ENCODE peak calls at places on chromosomes 11 and 22, in four cellular contexts. E is PC-9, D is tibial nerve, U is dorsolateral prefrontal cortex. G is an unnamed sample.

GRCh38 chr11:93480756-93481155 is 62.4 kb downstream of the SMCO4 start:
- DNase-seq in E (no peak), U (no peak), D (no peak), G (no peak)

GRCh38 chr22:35315855-35316745 is 16.4 kb downstream of the TOM1 start:
- DNase-seq in U (no peak), E (no peak), D (peak; percentile 0), G (no peak)

GRCh38 chr22:19478086-19478392 is 954 bp downstream of the UFD1 start:
- DNase-seq in E (no peak), U (no peak), D (no peak), G (no peak)

GRCh38 chr11:70732493-70733206 is 334.3 kb downstream of the CTTN start:
- DNase-seq in D (no peak), U (no peak), E (no peak), G (no peak)

GRCh38 chr22:26711205-26711958 is 54.0 kb downstream of the MIAT start:
- DNase-seq in D (no peak), E (no peak), U (no peak), G (no peak)

GRCh38 chr22:30926706-30927105 is 41.9 kb downstream of the MORC2 start:
- DNase-seq in D (no peak), E (no peak), U (no peak), G (no peak)

GRCh38 chr11:1310772-1311468 is 1.5 kb upstream of the TOLLIP start:
- DNase-seq in U (no peak), E (no peak), D (no peak), G (no peak)

GRCh38 chr11:68767672-68768071 is 16.4 kb upstream of the TESMIN start:
- DNase-seq in D (no peak), U (no peak), E (no peak), G (no peak)

GRCh38 chr11:71395010-71395560 is 53.1 kb downstream of the DHCR7 start:
- DNase-seq in D (no peak), U (no peak), E (no peak), G (no peak)

GRCh38 chr22:43127166-43127908 is 15.9 kb downstream of the MCAT start:
- DNase-seq in U (no peak), D (no peak), E (peak; percentile 95), G (peak; percentile 73)

GRCh38 chr11:114604179-114604813 is 8.7 kb upstream of the NXPE4 start:
- DNase-seq in E (no peak), D (no peak), U (no peak), G (no peak)
- H3K4me3 ChIP-seq in E (no peak overlapping the region), D (no peak overlapping the region), U (no peak overlapping the region), G (no peak overlapping the region)

DNA sequence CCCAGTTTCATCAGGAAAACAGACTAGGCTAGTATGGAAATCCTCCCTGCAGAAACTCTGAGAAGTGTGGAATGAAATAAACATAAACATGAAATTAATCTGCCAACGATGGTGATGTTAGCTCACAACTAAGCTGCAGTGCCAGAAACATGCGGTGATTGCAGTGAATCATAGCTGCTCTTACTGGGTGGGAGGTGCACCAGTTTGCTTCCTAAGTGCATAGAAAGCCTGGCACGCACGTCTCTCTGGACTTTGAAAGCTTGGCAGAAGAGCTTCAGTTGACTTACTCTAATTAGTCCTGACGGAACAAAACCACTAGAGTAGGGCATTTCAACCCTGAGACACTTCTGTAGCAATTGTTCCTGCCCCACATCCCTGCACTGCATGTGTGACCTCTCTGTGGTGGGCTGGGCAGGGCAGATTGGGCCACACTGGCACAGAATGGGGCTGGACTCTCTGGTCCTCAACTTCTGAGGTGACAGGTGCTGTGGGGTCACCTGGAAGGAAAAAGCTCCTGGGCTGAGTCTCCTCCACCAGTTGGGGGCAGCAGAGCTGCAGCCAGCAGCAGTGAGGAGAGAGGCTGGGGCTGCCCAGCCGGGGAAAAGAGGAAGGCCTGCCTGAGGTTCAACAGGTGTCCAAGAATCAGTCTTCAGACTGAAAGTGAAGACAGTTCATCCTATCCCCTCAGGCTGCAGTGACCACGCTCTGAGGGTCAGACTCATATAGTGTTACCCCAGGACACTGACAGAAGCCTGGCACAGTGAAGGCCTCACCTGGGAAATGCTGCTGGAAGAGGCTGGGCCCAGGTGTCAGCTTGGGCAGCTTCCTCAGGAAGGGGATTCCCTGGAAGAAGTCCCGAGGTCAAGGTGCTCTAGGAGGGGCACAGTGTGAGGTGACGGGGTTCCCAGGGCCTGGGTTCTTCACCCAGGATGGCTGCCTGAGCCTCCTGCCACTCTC is 40.5 kb downstream of the GGTLC2 start:
- DNase-seq in D (no peak), E (no peak), U (no peak), G (no peak)
- H3K4me3 ChIP-seq in D (no peak overlapping the region), E (no peak overlapping the region), U (no peak overlapping the region), G (no peak overlapping the region)

GRCh38 chr11:130163346-130164220 is 4.0 kb downstream of the ST14 start:
- DNase-seq in D (no peak), E (peak; percentile 51), U (no peak), G (no peak)
- H3K4me3 ChIP-seq in D (no peak overlapping the region), E (no peak overlapping the region), U (no peak overlapping the region), G (no peak overlapping the region)

GRCh38 chr11:86952933-86953637 is 2.1 kb downstream of the FZD4 start:
- DNase-seq in U (no peak), D (no peak), E (no peak), G (no peak)
- H3K4me3 ChIP-seq in U (peak overlapping the region; percentile 86), D (peak overlapping the region; percentile 76), E (no peak overlapping the region), G (no peak overlapping the region)

DNA sequence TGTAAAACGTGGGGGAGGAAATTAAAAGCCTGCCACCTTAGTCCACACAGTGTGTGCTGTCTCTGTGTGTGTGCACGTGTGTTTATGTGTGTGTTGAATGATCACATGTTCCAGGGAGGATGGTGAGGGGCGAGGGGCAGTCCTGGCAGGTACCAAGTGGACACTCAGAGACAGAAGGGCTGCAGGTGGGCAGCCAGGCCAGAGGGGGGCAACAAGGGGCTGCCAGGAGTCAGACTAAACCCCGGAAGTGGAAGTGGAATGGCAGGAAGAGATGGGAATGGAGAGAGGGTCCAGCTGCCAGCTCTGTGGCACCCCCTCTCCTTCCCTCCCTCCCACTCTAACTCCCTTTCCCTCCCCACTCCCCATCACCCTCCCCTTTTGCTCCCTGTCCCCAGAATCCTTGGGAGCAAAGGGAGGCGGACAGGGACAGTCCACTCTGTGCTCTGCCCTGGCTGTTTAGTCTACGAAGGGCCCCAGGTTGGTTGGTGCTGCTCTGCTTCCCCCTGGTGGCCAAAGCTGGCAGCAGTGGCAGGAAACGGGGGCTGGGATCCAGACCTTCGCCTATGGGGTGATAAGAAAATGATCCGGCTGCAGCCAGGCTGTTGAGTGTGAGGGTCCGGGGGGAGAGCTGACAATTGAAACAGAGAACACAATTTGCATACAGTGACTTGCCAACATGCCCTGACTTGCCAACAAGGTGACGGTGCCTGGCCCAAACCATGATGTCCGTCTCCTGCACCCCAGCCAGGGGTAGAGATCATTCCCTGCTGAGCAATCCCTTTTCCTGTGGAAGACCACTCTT is 24.4 kb downstream of the P2RY2 start:
- DNase-seq in D (peak; percentile 53), E (no peak), U (peak; percentile 78), G (no peak)
- H3K4me3 ChIP-seq in D (no peak overlapping the region), E (no peak overlapping the region), U (peak overlapping the region; percentile 47), G (no peak overlapping the region)

GRCh38 chr22:37456351-37456750 is 29.1 kb upstream of the ELFN2 start:
- DNase-seq in D (no peak), U (no peak), E (no peak), G (no peak)

GRCh38 chr22:37455896-37456295 is 28.6 kb upstream of the ELFN2 start:
- DNase-seq in E (no peak), U (no peak), D (no peak), G (no peak)

GRCh38 chr22:37457093-37457893 is 28.9 kb downstream of the MFNG start:
- DNase-seq in E (peak; percentile 61), U (peak; percentile 79), D (peak; percentile 54), G (peak; percentile 57)

GRCh38 chr22:37453696-37454095 is 26.4 kb upstream of the ELFN2 start:
- DNase-seq in U (no peak), E (no peak), D (no peak), G (no peak)

GRCh38 chr22:37454857-37455686 is 27.8 kb upstream of the ELFN2 start:
- DNase-seq in E (peak; percentile 99), U (no peak), D (no peak), G (peak; percentile 25)
- H3K4me3 ChIP-seq in E (peak overlapping the region; percentile 15), U (no peak overlapping the region), D (no peak overlapping the region), G (no peak overlapping the region)

GRCh38 chr22:18024956-18025720 is 777 bp upstream of the MICAL3 start:
- DNase-seq in U (no peak), E (no peak), D (no peak), G (no peak)
- H3K4me3 ChIP-seq in U (peak overlapping the region; percentile 90), E (peak overlapping the region; percentile 71), D (peak overlapping the region; percentile 58), G (peak overlapping the region; percentile 71)

GRCh38 chr11:77999446-77999845 is 5.0 kb upstream of the INTS4 start:
- DNase-seq in U (no peak), E (no peak), D (no peak), G (no peak)
- H3K4me3 ChIP-seq in U (no peak overlapping the region), E (no peak overlapping the region), D (no peak overlapping the region), G (no peak overlapping the region)

DNA sequence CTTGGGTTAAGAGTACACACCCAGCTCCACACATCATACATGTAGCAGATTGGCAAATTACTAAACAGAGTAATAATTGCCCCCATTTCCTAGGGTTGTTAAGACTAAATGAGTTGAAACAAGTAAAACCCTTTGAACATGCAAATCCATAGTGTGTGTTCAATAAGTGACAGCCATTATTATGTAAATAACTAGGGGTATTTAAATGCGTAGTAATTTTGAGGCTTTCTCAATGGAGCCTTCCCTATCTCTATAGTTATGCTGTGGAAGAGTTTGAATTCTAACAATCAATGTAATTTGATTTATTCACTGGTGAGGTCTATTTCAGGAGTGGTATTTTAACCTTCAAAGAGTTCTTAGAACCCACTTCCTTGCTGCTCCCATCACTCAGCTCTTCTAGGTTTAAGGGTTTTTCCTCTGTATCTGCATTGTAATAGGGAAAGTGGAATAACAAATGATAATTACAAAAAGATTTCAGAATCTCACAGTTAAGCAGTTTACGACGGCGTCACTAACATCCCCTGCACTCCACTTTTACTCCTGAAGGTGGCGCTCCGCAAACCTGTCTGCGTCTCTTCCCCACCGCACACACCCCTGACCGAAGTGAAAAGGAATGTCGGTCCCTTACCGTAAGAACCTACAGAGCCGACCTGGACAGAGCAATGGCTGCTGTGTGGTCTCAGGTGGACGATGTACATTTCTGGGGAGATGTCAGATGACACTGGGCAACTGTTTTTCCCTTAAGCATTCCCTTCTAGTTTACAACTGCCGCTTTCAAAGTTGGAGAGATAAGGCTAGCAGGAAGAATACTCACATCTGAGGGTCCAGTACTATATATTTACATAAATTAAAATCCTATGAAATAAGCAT is 80.8 kb downstream of the ZC3H12C start:
- DNase-seq in U (peak; percentile 58), E (no peak), D (peak; percentile 61), G (peak; percentile 30)
- H3K4me3 ChIP-seq in U (peak overlapping the region; percentile 44), E (no peak overlapping the region), D (no peak overlapping the region), G (no peak overlapping the region)